ENCODE peak calls at places on chromosomes 7 and 10, in nine cellular contexts. S, B, C, H, D, Y, P, F and I are unnamed samples.

GRCh38 chr10:121696854-121697253 is 98.6 kb upstream of the FGFR2 start:
- DNase-seq in S (no peak), P (no peak), H (no peak), D (peak), C (peak), F (no peak), B (no peak), Y (peak), I (no peak)

GRCh38 chr10:14571866-14572507 is 202.7 kb downstream of the FAM107B start:
- DNase-seq in H (peak), B (peak), P (no peak), S (no peak), Y (no peak), F (no peak), C (peak), D (no peak), I (no peak)

GRCh38 chr7:6294839-6295238 is 22.4 kb upstream of the CYTH3 start:
- DNase-seq in Y (no peak), B (no peak), D (peak), S (no peak), P (no peak), H (no peak), F (peak), C (no peak), I (no peak)

GRCh38 chr10:128843972-128844371 is 623.1 kb upstream of the MGMT start:
- DNase-seq in Y (no peak), H (no peak), S (no peak), P (no peak), D (peak), F (no peak), B (no peak), C (no peak), I (no peak)

GRCh38 chr7:27247452-27248426 is 5.1 kb downstream of the EVX1 start:
- DNase-seq in F (no peak), B (no peak), D (no peak), H (no peak), C (no peak), S (no peak), Y (no peak), P (no peak), I (no peak)

GRCh38 chr7:130904792-130905191 is 170.8 kb upstream of the KLF14 start:
- DNase-seq in H (no peak), P (no peak), Y (no peak), D (no peak), B (no peak), C (no peak), S (no peak), F (no peak), I (no peak)

GRCh38 chr10:108249940-108250339 is 1085.4 kb upstream of the SORCS1 start:
- DNase-seq in Y (no peak), C (no peak), S (no peak), B (no peak), H (no peak), F (no peak), P (no peak), D (peak), I (no peak)

GRCh38 chr10:69968830-69969229 is 83.8 kb upstream of the MACROH2A2 start:
- DNase-seq in C (no peak), D (peak), H (no peak), P (no peak), B (no peak), S (no peak), F (no peak), Y (no peak), I (no peak)

GRCh38 chr7:5472432-5473315 is 49.0 kb upstream of the TNRC18 start:
- DNase-seq in D (peak), Y (no peak), F (no peak), C (no peak), B (no peak), P (no peak), H (no peak), S (no peak), I (no peak)

GRCh38 chr7:17661982-17662585 is 278.2 kb downstream of the SNX13 start:
- DNase-seq in Y (no peak), F (no peak), P (no peak), B (no peak), C (no peak), H (no peak), S (no peak), D (no peak), I (no peak)

GRCh38 chr10:6213257-6213905 is 10.6 kb downstream of the PFKFB3 start:
- DNase-seq in P (no peak), S (no peak), Y (no peak), F (no peak), H (no peak), B (no peak), D (no peak), C (no peak), I (no peak)

GRCh38 chr7:92633211-92633906 is 43.2 kb upstream of the FAM133B start:
- DNase-seq in B (no peak), P (peak), D (peak), C (no peak), Y (no peak), F (no peak), S (no peak), H (no peak), I (no peak)

GRCh38 chr7:57769958-57770357 is 320.0 kb downstream of the ZNF716 start:
- DNase-seq in D (no peak), P (no peak), B (no peak), F (no peak), H (no peak), S (no peak), C (no peak), Y (no peak), I (no peak)

GRCh38 chr7:141362580-141363435 is 188.4 kb upstream of the AGK start:
- DNase-seq in P (no peak), S (no peak), Y (no peak), D (no peak), B (no peak), C (no peak), F (no peak), H (no peak), I (no peak)